ENCODE peak calls at places on chromosomes 6 and 20, in ten cellular contexts. E is stomach; C is uterus; O is tibial nerve; R is naive thymus-derived CD4-positive, alpha-beta T cell; S is colonic mucosa; U is pancreas; B is mucosa of descending colon; Y is tibial artery; V is psoas muscle. N is an unnamed sample.

GRCh38 chr6:17945111-17945510 is 42.3 kb downstream of the KIF13A start:
- DNase-seq in U (no peak), E (no peak), V (no peak), B (no peak), O (no peak), R (no peak), S (no peak), Y (no peak), C (no peak), N (no peak)

GRCh38 chr20:24718696-24719095 is 230.4 kb upstream of the CST7 start:
- DNase-seq in R (no peak), C (no peak), V (no peak), S (no peak), E (no peak), Y (no peak), O (no peak), B (no peak), U (no peak), N (no peak)

GRCh38 chr6:78538002-78538401 is 329.3 kb upstream of the IRAK1BP1 start:
- DNase-seq in Y (no peak), O (no peak), U (no peak), V (no peak), R (no peak), E (no peak), C (no peak), S (no peak), B (no peak), N (no peak)

GRCh38 chr6:150599199-150600002 is at the start of gene PLEKHG1:
- DNase-seq in C (peak; percentile 69), Y (peak; percentile 67), S (peak; percentile 82), B (peak; percentile 92), O (peak; percentile 23), U (peak; percentile 68), E (peak; percentile 83), V (peak; percentile 79), R (no peak), N (no peak)

GRCh38 chr6:42193491-42193894 is 1.3 kb downstream of the GUCA1B start:
- DNase-seq in S (no peak), B (no peak), O (no peak), E (no peak), C (no peak), R (no peak), V (no peak), U (no peak), Y (no peak), N (no peak)

GRCh38 chr6:131929227-131929626 is 21.9 kb downstream of the CCN2 start:
- DNase-seq in R (no peak), E (no peak), S (no peak), B (no peak), O (no peak), U (no peak), C (no peak), V (no peak), Y (no peak), N (no peak)

GRCh38 chr6:6851059-6851658 is 256.6 kb upstream of the RREB1 start:
- DNase-seq in V (no peak), E (peak; percentile 55), Y (peak; percentile 58), S (peak; percentile 67), B (no peak), O (peak; percentile 49), U (peak; percentile 68), R (no peak), C (no peak), N (no peak)

GRCh38 chr20:63520939-63521601 is 505 bp downstream of the PPDPF start:
- DNase-seq in R (peak; percentile 44), U (peak; percentile 89), S (peak; percentile 93), V (peak; percentile 86), C (peak; percentile 78), O (peak; percentile 51), E (peak; percentile 89), Y (peak; percentile 63), B (peak; percentile 93), N (no peak)

GRCh38 chr6:133991096-133991593 is 38.1 kb downstream of the TBPL1 start:
- DNase-seq in R (no peak), Y (no peak), S (no peak), C (no peak), V (no peak), O (no peak), E (no peak), U (no peak), B (no peak), N (no peak)

GRCh38 chr20:38217791-38218565 is 42.6 kb downstream of the KIAA1755 start:
- DNase-seq in E (no peak), V (no peak), O (no peak), B (no peak), R (no peak), U (no peak), Y (peak; percentile 58), S (no peak), C (peak; percentile 78), N (peak; percentile 27)

GRCh38 chr6:140393665-140394064 is 1019.2 kb upstream of the CITED2 start:
- DNase-seq in V (no peak), E (no peak), U (no peak), O (no peak), C (no peak), R (no peak), Y (no peak), B (no peak), S (no peak), N (no peak)

DNA sequence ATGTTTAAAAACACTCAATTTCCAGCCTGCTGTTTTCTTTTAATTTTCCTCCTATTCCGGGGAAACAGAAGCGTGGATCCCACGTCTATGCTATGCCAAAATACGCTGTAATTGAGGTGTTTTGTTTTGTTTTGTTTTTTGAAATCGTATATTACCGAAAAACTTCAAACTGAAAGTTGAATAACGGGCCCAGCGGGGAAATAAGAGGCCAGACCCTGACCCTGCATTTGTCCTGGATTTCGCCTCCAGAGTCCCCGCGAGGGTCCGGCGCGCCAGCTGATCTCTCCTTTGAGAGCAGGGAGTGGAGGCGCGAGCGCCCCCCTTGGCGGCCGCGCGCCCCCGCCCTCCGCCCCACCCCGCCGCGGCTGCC is 335 bp upstream of the BMP2 start:
- DNase-seq in U (no peak), C (no peak), R (no peak), V (no peak), B (no peak), Y (no peak), S (no peak), E (no peak), O (no peak), N (no peak)
- H3K4me3 ChIP-seq in U (peak overlapping the region; percentile 29), C (peak overlapping the region; percentile 42), R (no peak overlapping the region), V (peak overlapping the region; percentile 77), B (peak overlapping the region; percentile 22), Y (peak overlapping the region; percentile 70), S (peak overlapping the region; percentile 33), E (peak overlapping the region; percentile 82), O (peak overlapping the region; percentile 75), N (peak overlapping the region; percentile 87)

DNA sequence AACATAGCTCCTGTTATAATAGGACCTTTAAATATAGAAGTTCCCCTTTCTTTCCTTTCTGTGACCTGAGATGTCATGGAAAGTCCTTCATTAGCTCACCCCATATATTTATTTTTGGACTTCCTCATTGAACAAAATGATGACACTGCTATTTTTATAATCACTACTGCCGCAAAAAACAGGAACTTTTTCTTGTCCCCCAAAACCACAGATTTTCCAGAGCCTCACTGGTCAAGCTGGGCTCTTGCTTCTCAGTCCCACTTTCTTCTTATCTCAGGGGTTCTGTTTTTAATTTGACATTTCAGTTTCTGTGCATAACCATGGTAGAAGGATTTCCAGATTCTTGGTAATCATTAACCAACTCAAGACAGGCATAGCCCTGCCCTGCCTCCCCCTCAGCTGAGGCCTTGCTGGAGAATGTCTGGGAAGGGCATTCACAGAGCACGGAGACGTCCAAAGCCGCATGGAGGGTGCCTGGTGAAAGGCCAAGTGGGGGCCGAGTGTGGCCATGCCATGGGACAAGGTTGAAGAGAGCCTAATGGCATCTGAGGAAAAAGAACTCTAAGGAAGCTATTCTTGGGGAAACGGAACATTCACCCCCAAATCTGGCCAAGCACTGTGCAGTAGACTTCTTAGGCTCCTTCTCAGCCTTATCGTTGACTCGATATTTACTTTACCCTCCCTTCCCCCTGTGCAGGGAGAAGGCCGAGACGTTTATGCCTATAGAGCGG is 73.7 kb downstream of the EDN1 start:
- DNase-seq in V (no peak), O (no peak), S (peak; percentile 77), R (no peak), B (peak; percentile 74), Y (no peak), E (peak; percentile 75), U (peak; percentile 61), C (no peak), N (no peak)
- H3K4me1 ChIP-seq in V (no peaks in the 10 kb centered on the region), O (no peaks in the 10 kb centered on the region), S (no peaks in the 10 kb centered on the region), R (no peaks in the 10 kb centered on the region), B (peaks cover 23% of the 10 kb centered on the region), Y (peaks cover 9% of the 10 kb centered on the region), E (peaks cover 10% of the 10 kb centered on the region), U (peaks cover 30% of the 10 kb centered on the region), C (no peaks in the 10 kb centered on the region), N (peaks cover 12% of the 10 kb centered on the region)

GRCh38 chr6:139369568-139370046 is 4.8 kb downstream of the CITED2 start:
- DNase-seq in U (no peak), V (no peak), S (no peak), B (no peak), Y (no peak), O (no peak), C (no peak), E (no peak), R (no peak), N (no peak)
- H3K4me3 ChIP-seq in U (no peak overlapping the region), V (peak overlapping the region; percentile 80), S (no peak overlapping the region), B (no peak overlapping the region), Y (peak overlapping the region; percentile 89), O (no peak overlapping the region), C (peak overlapping the region; percentile 80), E (no peak overlapping the region), R (peak overlapping the region; percentile 3), N (peak overlapping the region; percentile 75)

GRCh38 chr6:143243786-143244185 is 183.1 kb downstream of the AIG1 start:
- DNase-seq in S (no peak), O (no peak), R (no peak), B (no peak), U (no peak), E (no peak), Y (no peak), V (no peak), C (no peak), N (no peak)

GRCh38 chr6:143241110-143241509 is 180.4 kb downstream of the AIG1 start:
- DNase-seq in U (no peak), S (no peak), Y (no peak), C (no peak), B (no peak), O (no peak), V (no peak), R (no peak), E (no peak), N (no peak)

GRCh38 chr6:143248359-143248758 is 187.7 kb downstream of the AIG1 start:
- DNase-seq in V (no peak), S (no peak), B (no peak), C (no peak), U (no peak), O (no peak), R (no peak), E (no peak), Y (no peak), N (no peak)

GRCh38 chr6:143247586-143247985 is 186.9 kb downstream of the AIG1 start:
- DNase-seq in Y (no peak), V (no peak), R (no peak), C (no peak), E (no peak), O (no peak), B (no peak), S (no peak), U (no peak), N (no peak)

DNA sequence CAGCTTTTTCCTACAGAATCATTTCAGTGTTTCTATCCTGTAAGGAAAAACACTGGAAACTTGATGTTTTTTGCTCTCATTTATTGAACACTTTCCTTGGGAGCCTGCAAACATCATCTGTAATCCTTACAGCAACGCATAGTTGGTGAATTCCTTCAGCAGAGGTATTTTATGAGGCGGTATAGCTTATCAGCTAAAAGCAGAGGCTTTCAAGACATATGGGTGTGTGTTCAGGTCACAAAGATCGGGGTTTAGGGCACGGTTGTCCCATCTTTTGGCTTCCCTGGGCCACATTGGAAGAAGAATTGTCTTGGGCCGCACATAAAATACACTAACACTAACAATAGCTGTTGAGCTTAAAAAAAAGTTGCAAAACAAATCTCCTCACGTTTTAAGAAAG is 185.0 kb downstream of the AIG1 start:
- DNase-seq in B (no peak), Y (no peak), S (no peak), R (no peak), V (no peak), U (no peak), O (no peak), E (no peak), C (no peak), N (no peak)
- H3K4me1 ChIP-seq in B (no peaks in the 10 kb centered on the region), Y (no peaks in the 10 kb centered on the region), S (no peaks in the 10 kb centered on the region), R (no peaks in the 10 kb centered on the region), V (no peaks in the 10 kb centered on the region), U (no peaks in the 10 kb centered on the region), O (no peaks in the 10 kb centered on the region), E (no peaks in the 10 kb centered on the region), C (no peaks in the 10 kb centered on the region), N (no peaks in the 10 kb centered on the region)

N was measured in ascending aorta.